ENCODE peak calls at places on chromosomes 7 and 10, in seven cellular contexts. Q, T, D, R, P, S and C are unnamed samples.

GRCh38 chr7:128672927-128673517 is 930 bp downstream of the GARIN1A start:
- DNase-seq in Q (no peak), D (no peak), R (no peak), S (no peak), P (no peak), T (no peak), C (no peak)

GRCh38 chr10:320787-321186 is 185.5 kb downstream of the ZMYND11 start:
- DNase-seq in R (no peak), Q (no peak), P (no peak), D (no peak), T (no peak), S (no peak), C (no peak)

GRCh38 chr7:80809545-80809944 is 109.3 kb downstream of the SEMA3C start:
- DNase-seq in R (no peak), S (no peak), T (no peak), D (no peak), Q (no peak), P (no peak), C (no peak)

GRCh38 chr7:155713382-155713781 is 68.9 kb downstream of the RBM33 start:
- DNase-seq in T (no peak), S (no peak), D (no peak), R (no peak), Q (no peak), P (peak), C (no peak)

GRCh38 chr7:2114052-2114451 is 118.7 kb downstream of the MAD1L1 start:
- DNase-seq in P (no peak), D (no peak), T (peak), Q (no peak), R (no peak), S (no peak), C (no peak)

GRCh38 chr10:47101807-47102206 is 190.6 kb downstream of the PTPN20 start:
- DNase-seq in Q (no peak), T (no peak), R (no peak), D (no peak), P (no peak), S (no peak), C (no peak)

GRCh38 chr10:131119626-131120355 is 191.7 kb downstream of the TCERG1L start:
- DNase-seq in D (no peak), R (no peak), Q (no peak), T (no peak), S (no peak), P (no peak), C (no peak)

GRCh38 chr7:36032362-36032818 is 120.7 kb upstream of the EEPD1 start:
- DNase-seq in S (no peak), P (no peak), R (no peak), Q (no peak), D (no peak), T (no peak), C (peak)

GRCh38 chr7:51182767-51183166 is 133.8 kb downstream of the COBL start:
- DNase-seq in P (no peak), S (no peak), Q (no peak), D (no peak), T (no peak), R (no peak), C (no peak)

GRCh38 chr10:80518807-80519360 is 18.8 kb upstream of the SH2D4B start:
- DNase-seq in S (no peak), T (no peak), Q (no peak), P (no peak), D (no peak), R (no peak), C (no peak)

GRCh38 chr7:2237109-2237602 is 4.4 kb upstream of the MAD1L1 start:
- DNase-seq in Q (no peak), P (peak), D (no peak), R (peak), S (no peak), T (no peak), C (no peak)

GRCh38 chr10:60666221-60666620 is 112.1 kb upstream of the CDK1 start:
- DNase-seq in Q (no peak), R (no peak), S (no peak), P (peak), T (no peak), D (no peak), C (no peak)

GRCh38 chr7:99090811-99091582 is 52.9 kb downstream of the SMURF1 start:
- DNase-seq in D (no peak), P (no peak), T (no peak), S (no peak), Q (no peak), R (no peak), C (peak)

GRCh38 chr10:101188942-101189341 is 40.3 kb downstream of the LBX1 start:
- DNase-seq in Q (no peak), P (no peak), D (no peak), S (no peak), R (no peak), T (no peak), C (no peak)
- TF ChIP-seq CTCF in Q (no peak), P (no peak), D (no peak), S (no peak), R (no peak), T (no peak), C (no peak)

DNA sequence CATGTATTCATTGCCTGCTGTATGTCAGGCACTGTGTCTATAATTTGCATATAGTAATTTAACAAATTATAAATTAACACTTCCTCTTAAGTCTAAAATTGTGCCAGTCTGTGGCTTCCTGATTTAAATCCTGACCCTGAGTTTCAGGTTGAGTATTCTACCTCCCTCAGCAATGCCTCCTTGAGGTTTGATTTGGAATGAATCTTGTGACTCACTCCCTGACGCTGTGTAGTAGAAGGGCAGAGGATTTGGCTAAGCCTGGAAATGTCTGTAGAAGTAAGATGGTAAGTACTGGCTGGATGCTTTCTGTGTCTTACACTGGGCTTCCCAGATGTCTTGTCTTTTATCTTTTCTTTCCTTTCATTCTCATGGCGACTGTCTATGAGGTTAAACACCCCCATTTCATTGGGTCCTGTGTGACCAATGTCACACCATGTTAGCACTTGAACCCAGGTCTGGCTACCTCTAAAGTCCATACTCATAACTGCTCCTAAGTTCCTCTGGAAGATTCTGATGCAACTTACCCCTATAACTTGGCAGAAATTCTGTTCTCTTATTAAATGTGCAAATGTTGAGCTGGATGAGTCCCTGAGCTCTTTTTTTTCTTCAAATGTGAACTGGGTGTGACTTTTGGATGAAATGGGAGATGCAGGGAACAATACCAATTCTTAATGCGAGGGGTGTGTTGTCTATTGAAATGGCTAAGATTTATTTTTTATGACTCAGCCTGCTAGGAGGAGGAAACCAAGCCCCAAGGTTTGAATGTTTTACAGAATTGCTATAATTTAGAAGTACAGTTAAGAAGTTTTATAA is 48.5 kb downstream of the PLCE1 start:
- DNase-seq in Q (no peak), R (peak), T (peak), P (no peak), S (no peak), D (no peak), C (peak)
- TF ChIP-seq CTCF in Q (no peak), R (no peak), T (peak), P (no peak), S (no peak), D (no peak), C (peak)

GRCh38 chr10:17913604-17914003 is 38.1 kb upstream of the SLC39A12 start:
- DNase-seq in R (no peak), S (no peak), D (no peak), T (no peak), Q (no peak), P (no peak), C (no peak)

GRCh38 chr10:17912764-17913163 is 39.0 kb upstream of the SLC39A12 start:
- DNase-seq in S (no peak), D (no peak), R (no peak), Q (no peak), T (no peak), P (no peak), C (no peak)

GRCh38 chr10:17906002-17906401 is 45.7 kb upstream of the SLC39A12 start:
- DNase-seq in D (no peak), S (no peak), P (no peak), R (no peak), Q (no peak), T (no peak), C (no peak)

GRCh38 chr10:17914169-17915045 is 37.3 kb upstream of the SLC39A12 start:
- DNase-seq in Q (no peak), T (no peak), P (no peak), D (no peak), S (no peak), R (no peak), C (no peak)

GRCh38 chr10:17910144-17910789 is 41.5 kb upstream of the SLC39A12 start:
- DNase-seq in R (peak), P (no peak), T (peak), Q (no peak), D (no peak), S (no peak), C (peak)
- TF ChIP-seq CTCF in R (peak), P (peak), T (peak), Q (peak), D (no peak), S (no peak), C (peak)

DNA sequence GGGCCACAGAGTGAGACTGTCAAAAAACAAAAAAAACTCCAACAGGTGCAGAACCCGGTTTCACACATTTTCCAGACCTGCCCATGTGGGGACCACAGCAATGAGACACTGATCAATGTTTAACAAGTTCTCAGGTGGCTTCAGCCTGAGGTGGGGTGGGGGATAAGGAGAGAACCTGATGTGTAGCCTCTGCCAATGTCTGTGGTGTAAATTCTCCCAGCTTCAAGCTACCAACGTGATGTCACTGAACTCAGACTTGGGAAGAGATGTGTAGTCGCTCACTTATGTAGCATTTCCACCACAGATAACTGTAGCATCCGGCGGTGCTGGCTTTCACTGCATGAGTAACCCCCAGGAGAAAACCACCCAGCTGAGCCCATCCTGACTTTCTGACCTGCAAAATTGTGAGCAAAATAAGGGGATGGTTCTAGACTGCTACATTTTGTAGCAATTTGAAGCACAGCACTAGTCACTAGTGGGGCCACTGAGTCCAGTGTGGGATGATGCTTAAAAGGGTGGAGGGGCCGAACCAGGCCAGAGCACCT is 13.8 kb upstream of the TNRC18 start:
- DNase-seq in S (no peak), P (no peak), T (no peak), R (no peak), D (no peak), Q (no peak), C (no peak)
- TF ChIP-seq CTCF in S (no peak), P (no peak), T (no peak), R (no peak), D (no peak), Q (no peak), C (no peak)

GRCh38 chr7:76300210-76300731 is 2.2 kb upstream of the HSPB1 start:
- DNase-seq in P (no peak), Q (no peak), R (no peak), T (peak), D (no peak), S (no peak), C (no peak)
- TF ChIP-seq CTCF in P (no peak), Q (no peak), R (no peak), T (no peak), D (no peak), S (no peak), C (no peak)

DNA sequence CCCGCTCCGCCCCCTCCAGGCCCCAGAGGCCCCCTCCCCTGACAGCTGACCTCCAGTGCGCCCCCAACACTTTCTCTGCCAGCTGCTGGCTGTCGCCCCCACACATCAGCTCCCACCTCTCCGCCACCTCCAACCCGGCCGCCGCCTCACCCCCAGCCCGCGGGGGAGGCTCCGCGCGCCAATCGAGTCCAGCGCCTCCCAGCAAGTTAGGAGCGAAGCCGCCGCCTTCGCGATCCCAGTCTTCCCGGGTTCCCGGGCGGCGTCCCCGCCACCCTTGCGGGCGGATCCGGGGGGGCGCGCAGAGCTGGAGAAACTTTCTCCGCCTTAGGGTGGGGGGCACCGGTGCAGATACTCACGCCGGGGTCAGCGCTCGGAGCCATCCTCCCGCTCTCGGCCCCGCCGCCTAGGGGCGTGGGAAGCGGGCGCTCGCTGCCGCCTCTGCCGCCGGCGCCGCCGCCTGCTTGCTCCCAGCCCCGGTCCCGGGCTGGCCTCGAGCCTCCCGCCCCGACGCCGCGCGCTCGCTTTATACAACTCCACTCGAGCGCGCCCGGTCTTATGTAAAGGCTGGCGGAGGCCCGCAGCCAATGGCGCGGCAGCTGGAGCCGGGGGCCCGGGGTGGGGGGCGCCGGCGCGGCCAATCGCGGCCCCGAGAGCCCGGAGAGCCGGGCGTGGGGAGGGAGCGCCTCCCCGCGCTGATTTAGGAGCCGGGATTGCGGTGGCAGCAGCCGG is at the start of gene CRTAC1:
- DNase-seq in Q (peak), D (no peak), T (no peak), R (no peak), P (peak), S (no peak), C (no peak)
- TF ChIP-seq CTCF in Q (no peak), D (no peak), T (no peak), R (no peak), P (no peak), S (no peak), C (no peak)